ENCODE peak calls at places on chromosomes 1 and 21, in eight cellular contexts. B is esophagus muscularis mucosa, C is bronchial epithelial cell, P is MM.1S, S is retinal pigment epithelial cell, L is astrocyte of the cerebellum, Q is GM12864, R is GM06990. J is an unnamed sample.

GRCh38 chr1:9321480-9321849 is 28.8 kb downstream of the SPSB1 start:
- DNase-seq in S (peak; percentile 73), L (peak; percentile 48), C (peak; percentile 86), P (no peak), B (no peak), R (no peak), Q (no peak), J (peak; percentile 38)

GRCh38 chr1:78650114-78650513 is 483 bp downstream of the IFI44 start:
- DNase-seq in R (no peak), C (no peak), L (no peak), B (no peak), Q (no peak), S (no peak), P (no peak), J (no peak)

GRCh38 chr1:12275370-12275769 is 45.5 kb downstream of the VPS13D start:
- DNase-seq in C (no peak), S (no peak), Q (no peak), R (no peak), P (no peak), B (no peak), L (peak; percentile 6), J (no peak)

GRCh38 chr1:16158025-16158424 is 2.2 kb upstream of the EPHA2 start:
- DNase-seq in Q (no peak), R (no peak), S (no peak), B (no peak), L (no peak), C (no peak), P (no peak), J (no peak)

GRCh38 chr1:217494767-217495166 is 136.1 kb downstream of the GPATCH2 start:
- DNase-seq in P (no peak), L (no peak), C (no peak), R (peak; percentile 28), S (no peak), Q (peak; percentile 18), B (no peak), J (no peak)

GRCh38 chr1:116147972-116148371 is 36.8 kb downstream of the MAB21L3 start:
- DNase-seq in R (no peak), Q (no peak), B (peak; percentile 64), P (no peak), S (no peak), L (no peak), C (peak; percentile 40), J (no peak)

GRCh38 chr21:35178812-35179211 is 129.7 kb upstream of the RUNX1 start:
- DNase-seq in L (no peak), Q (no peak), P (no peak), C (peak; percentile 92), R (no peak), S (peak; percentile 54), B (no peak), J (no peak)

GRCh38 chr21:35556536-35556935 is 503.8 kb downstream of the SETD4 start:
- DNase-seq in Q (no peak), S (no peak), P (no peak), C (no peak), R (no peak), L (no peak), B (no peak), J (no peak)

GRCh38 chr1:169874229-169874628 is 19.5 kb downstream of the SCYL3 start:
- DNase-seq in C (peak; percentile 35), R (no peak), S (peak; percentile 54), L (no peak), P (no peak), Q (no peak), B (no peak), J (peak; percentile 63)

GRCh38 chr1:38273405-38273804 is 226.8 kb upstream of the POU3F1 start:
- DNase-seq in C (no peak), Q (no peak), B (no peak), P (no peak), L (peak; percentile 26), S (no peak), R (no peak), J (no peak)

GRCh38 chr1:3186526-3186921 is 117.5 kb downstream of the PRDM16 start:
- DNase-seq in L (no peak), P (no peak), S (peak; percentile 86), Q (no peak), C (peak; percentile 40), R (no peak), B (no peak), J (no peak)
- H3K4me3 ChIP-seq in L (no peak overlapping the region), P (no peak overlapping the region), S (no peak overlapping the region), Q (no peak overlapping the region), C (no peak overlapping the region), R (no peak overlapping the region), B (peak overlapping the region; percentile 25), J (no peak overlapping the region)

DNA sequence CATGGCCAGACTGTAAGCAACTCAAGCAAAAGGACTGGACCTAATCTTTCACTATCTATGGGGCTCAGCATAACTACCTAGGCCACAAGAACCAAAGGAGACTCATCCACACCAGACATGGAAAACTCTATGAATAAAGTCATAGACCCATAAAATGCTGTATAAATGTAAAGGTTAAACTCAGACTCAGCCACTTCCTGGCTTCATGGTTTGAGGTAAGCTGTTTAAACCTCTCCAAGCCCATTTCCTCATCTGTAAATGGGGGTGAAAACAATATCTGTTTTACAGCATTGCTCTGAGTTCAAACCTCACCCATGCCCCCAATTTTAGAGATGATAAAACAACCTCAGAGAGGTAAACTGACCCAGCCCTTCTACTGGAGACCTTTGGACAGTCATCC is 4.0 kb upstream of the SMIM12 start:
- DNase-seq in C (no peak), S (no peak), L (no peak), Q (no peak), R (no peak), B (no peak), P (no peak), J (no peak)
- TF ChIP-seq CTCF in C (no peak), S (no peak), L (no peak), Q (no peak), R (no peak), B (no peak), P (no peak), J (no peak)

GRCh38 chr1:54404939-54405880 is 984 bp downstream of the SSBP3 start:
- DNase-seq in C (no peak), Q (no peak), B (no peak), L (no peak), R (peak; percentile 48), P (no peak), S (no peak), J (no peak)
- H3K4me3 ChIP-seq in C (peak overlapping the region; percentile 51), Q (peak overlapping the region; percentile 83), B (peak overlapping the region; percentile 99), L (peak overlapping the region; percentile 69), R (peak overlapping the region; percentile 76), P (peak overlapping the region; percentile 68), S (peak overlapping the region; percentile 61), J (peak overlapping the region; percentile 53)

GRCh38 chr1:110960777-110961420 is 2.8 kb downstream of the LRIF1 start:
- DNase-seq in Q (no peak), R (no peak), B (no peak), C (no peak), L (no peak), S (no peak), P (no peak), J (no peak)

GRCh38 chr1:110963666-110964399 is at the start of gene LRIF1:
- DNase-seq in B (peak; percentile 99), R (peak; percentile 99), L (peak; percentile 98), P (peak; percentile 99), C (peak; percentile 99), S (peak; percentile 99), Q (peak; percentile 99), J (peak; percentile 99)

GRCh38 chr1:110964400-110964903 is 730 bp upstream of the LRIF1 start:
- DNase-seq in Q (no peak), P (no peak), L (no peak), B (no peak), C (no peak), S (no peak), R (no peak), J (no peak)

GRCh38 chr1:110961902-110962301 is 1.8 kb downstream of the LRIF1 start:
- DNase-seq in B (no peak), P (no peak), Q (no peak), C (no peak), L (no peak), S (no peak), R (no peak), J (no peak)

GRCh38 chr1:110962892-110963665 is 643 bp downstream of the LRIF1 start:
- DNase-seq in P (peak; percentile 63), L (peak; percentile 68), S (peak; percentile 45), Q (peak; percentile 76), R (peak; percentile 82), B (no peak), C (peak; percentile 56), J (peak; percentile 81)
- TF ChIP-seq CTCF in P (no peak), L (no peak), S (no peak), Q (no peak), R (no peak), B (no peak), C (no peak), J (peak; percentile 11)

GRCh38 chr1:92031281-92032110 is 1.7 kb downstream of the EPHX4 start:
- DNase-seq in L (no peak), C (no peak), P (no peak), R (no peak), B (no peak), S (no peak), Q (no peak), J (no peak)

GRCh38 chr1:92029241-92029922 is 403 bp upstream of the EPHX4 start:
- DNase-seq in Q (no peak), B (no peak), L (no peak), C (no peak), S (no peak), R (no peak), P (no peak), J (no peak)

GRCh38 chr1:92030701-92031107 is 919 bp downstream of the EPHX4 start:
- DNase-seq in C (peak; percentile 82), P (no peak), L (peak; percentile 29), R (no peak), Q (no peak), B (no peak), S (peak; percentile 61), J (no peak)
- H3K4me3 ChIP-seq in C (no peak overlapping the region), P (no peak overlapping the region), L (peak overlapping the region; percentile 57), R (no peak overlapping the region), Q (no peak overlapping the region), B (peak overlapping the region; percentile 64), S (peak overlapping the region; percentile 58), J (no peak overlapping the region)

J was measured in AG09309.